ENCODE peak calls at places on chromosomes 7 and 10, in five cellular contexts. U is posterior cingulate gyrus, V is activated T-cell treated with anti-CD3 and anti-CD28 coated beads for 1 hour, B is fibroblast of mammary gland, W is Right ventricle myocardium superior. E is an unnamed sample.

GRCh38 chr7:128027485-128027980 is 3.7 kb downstream of the LRRC4 start:
- DNase-seq in U (no peak), V (no peak), B (no peak), W (no peak), E (no peak)

GRCh38 chr10:13797171-13797570 is 210.4 kb downstream of the PRPF18 start:
- DNase-seq in U (no peak), V (no peak), B (no peak), W (no peak), E (no peak)

GRCh38 chr10:75935650-75936400 is 504.4 kb downstream of the LRMDA start:
- DNase-seq in U (no peak), V (no peak), B (no peak), W (no peak), E (no peak)

GRCh38 chr7:150946826-150947750 is 31.0 kb downstream of the KCNH2 start:
- DNase-seq in U (peak; percentile 64), V (no peak), B (no peak), W (peak; percentile 36), E (no peak)

GRCh38 chr10:82497451-82497850 is 622.5 kb downstream of the NRG3 start:
- DNase-seq in U (no peak), V (no peak), B (peak; percentile 20), W (no peak), E (no peak)

GRCh38 chr7:140196361-140197217 is 19.8 kb upstream of the KDM7A start:
- DNase-seq in U (no peak), V (no peak), B (peak; percentile 83), W (peak; percentile 52), E (no peak)

GRCh38 chr10:91006752-91007346 is 86.0 kb upstream of the ANKRD1 start:
- DNase-seq in U (no peak), V (no peak), B (no peak), W (no peak), E (no peak)

GRCh38 chr10:509361-510102 is 179.9 kb downstream of the DIP2C start:
- DNase-seq in U (peak; percentile 89), V (no peak), B (no peak), W (no peak), E (no peak)

GRCh38 chr10:34078798-34079470 is 736.2 kb downstream of the PARD3 start:
- DNase-seq in U (peak; percentile 80), V (no peak), B (peak; percentile 82), W (peak; percentile 83), E (peak; percentile 30)

GRCh38 chr7:5231811-5232484 is 41.9 kb downstream of the WIPI2 start:
- DNase-seq in U (peak; percentile 73), V (no peak), B (no peak), W (peak; percentile 47), E (no peak)

GRCh38 chr10:24554036-24554435 is 169.7 kb downstream of the ARHGAP21 start:
- DNase-seq in U (no peak), V (no peak), B (no peak), W (no peak), E (no peak)

GRCh38 chr7:16811555-16811954 is 6.8 kb upstream of the AGR2 start:
- DNase-seq in U (no peak), V (no peak), B (peak; percentile 28), W (no peak), E (no peak)

GRCh38 chr10:74164641-74165529 is 13.9 kb downstream of the ADK start:
- DNase-seq in U (no peak), V (no peak), B (no peak), W (no peak), E (no peak)

E was measured in Ammon's horn.